ENCODE peak calls at places on chromosome 1, in five cellular contexts. One of them, this sample, is unnamed.
A peak's percentile ranks its signal among the peaks of the same experiment; 100 is the strongest.

GRCh38 chr1:112461200-112461871 is 47.4 kb upstream of the WNT2B start:
- DNase-seq in glutamatergic neuron: no peak
- DNase-seq in HCT116: no peak
- DNase-seq in CD8-positive, alpha-beta T cell: no peak
- DNase-seq in endothelial cell: no peak
- DNase-seq in this sample: no peak

GRCh38 chr1:229048221-229048620 is 222.7 kb upstream of the RAB4A start:
- DNase-seq in glutamatergic neuron: no peak
- DNase-seq in HCT116: no peak
- DNase-seq in CD8-positive, alpha-beta T cell: no peak
- DNase-seq in endothelial cell: no peak
- DNase-seq in this sample: no peak

GRCh38 chr1:24157921-24158481 is 15.1 kb upstream of the IL22RA1 start:
- DNase-seq in glutamatergic neuron: no peak
- DNase-seq in HCT116: no peak
- DNase-seq in CD8-positive, alpha-beta T cell: no peak
- DNase-seq in endothelial cell: no peak
- DNase-seq in this sample: no peak

GRCh38 chr1:37438971-37439671 is 35.3 kb upstream of the ZC3H12A start:
- DNase-seq in glutamatergic neuron: peak; percentile 50
- DNase-seq in HCT116: no peak
- DNase-seq in CD8-positive, alpha-beta T cell: no peak
- DNase-seq in endothelial cell: no peak
- DNase-seq in this sample: no peak

GRCh38 chr1:228059536-228060457 is 22.7 kb upstream of the ARF1 start:
- DNase-seq in glutamatergic neuron: peak; percentile 28
- DNase-seq in HCT116: peak; percentile 61
- DNase-seq in CD8-positive, alpha-beta T cell: peak; percentile 36
- DNase-seq in endothelial cell: no peak
- DNase-seq in this sample: peak; percentile 57

GRCh38 chr1:68278221-68278620 is 45.9 kb upstream of the WLS start:
- DNase-seq in glutamatergic neuron: no peak
- DNase-seq in HCT116: no peak
- DNase-seq in CD8-positive, alpha-beta T cell: no peak
- DNase-seq in endothelial cell: no peak
- DNase-seq in this sample: no peak

GRCh38 chr1:162144268-162144667 is 74.8 kb downstream of the NOS1AP start:
- DNase-seq in glutamatergic neuron: no peak
- DNase-seq in HCT116: no peak
- DNase-seq in CD8-positive, alpha-beta T cell: no peak
- DNase-seq in endothelial cell: no peak
- DNase-seq in this sample: no peak

GRCh38 chr1:54415986-54416385 is 9.8 kb upstream of the SSBP3 start:
- DNase-seq in glutamatergic neuron: no peak
- DNase-seq in HCT116: no peak
- DNase-seq in CD8-positive, alpha-beta T cell: no peak
- DNase-seq in endothelial cell: no peak
- DNase-seq in this sample: no peak

GRCh38 chr1:185652348-185652747 is 81.8 kb upstream of the HMCN1 start:
- DNase-seq in glutamatergic neuron: no peak
- DNase-seq in HCT116: peak; percentile 22
- DNase-seq in CD8-positive, alpha-beta T cell: no peak
- DNase-seq in endothelial cell: no peak
- DNase-seq in this sample: no peak

GRCh38 chr1:32761253-32761877 is 55.8 kb downstream of the YARS1 start:
- DNase-seq in glutamatergic neuron: no peak
- DNase-seq in HCT116: peak; percentile 66
- DNase-seq in CD8-positive, alpha-beta T cell: no peak
- DNase-seq in endothelial cell: no peak
- DNase-seq in this sample: no peak

GRCh38 chr1:240555524-240555923 is 56.4 kb downstream of the GREM2 start:
- DNase-seq in glutamatergic neuron: no peak
- DNase-seq in HCT116: no peak
- DNase-seq in CD8-positive, alpha-beta T cell: no peak
- DNase-seq in endothelial cell: no peak
- DNase-seq in this sample: no peak

GRCh38 chr1:115718011-115718754 is 50.3 kb downstream of the CASQ2 start:
- DNase-seq in glutamatergic neuron: no peak
- DNase-seq in HCT116: no peak
- DNase-seq in CD8-positive, alpha-beta T cell: no peak
- DNase-seq in endothelial cell: no peak
- DNase-seq in this sample: no peak

GRCh38 chr1:84959294-84959693 is 37.6 kb downstream of the MCOLN2 start:
- DNase-seq in glutamatergic neuron: no peak
- DNase-seq in HCT116: no peak
- DNase-seq in CD8-positive, alpha-beta T cell: no peak
- DNase-seq in endothelial cell: no peak
- DNase-seq in this sample: no peak

GRCh38 chr1:186094170-186094569 is 280.9 kb downstream of the TPR start:
- DNase-seq in glutamatergic neuron: no peak
- DNase-seq in HCT116: no peak
- DNase-seq in CD8-positive, alpha-beta T cell: no peak
- DNase-seq in endothelial cell: no peak
- DNase-seq in this sample: no peak

GRCh38 chr1:100785399-100786082 is 66.0 kb downstream of the VCAM1 start:
- DNase-seq in glutamatergic neuron: no peak
- DNase-seq in HCT116: no peak
- DNase-seq in CD8-positive, alpha-beta T cell: no peak
- DNase-seq in endothelial cell: no peak
- DNase-seq in this sample: no peak

GRCh38 chr1:102550729-102551384 is 554.1 kb upstream of the OLFM3 start:
- DNase-seq in glutamatergic neuron: peak; percentile 12
- DNase-seq in HCT116: peak; percentile 21
- DNase-seq in CD8-positive, alpha-beta T cell: no peak
- DNase-seq in endothelial cell: peak; percentile 36
- DNase-seq in this sample: no peak

GRCh38 chr1:229509576-229509975 is 1.4 kb upstream of the NUP133 start:
- DNase-seq in glutamatergic neuron: no peak
- DNase-seq in HCT116: no peak
- DNase-seq in CD8-positive, alpha-beta T cell: no peak
- DNase-seq in endothelial cell: no peak
- DNase-seq in this sample: no peak

GRCh38 chr1:53636621-53637171 is 102.3 kb downstream of the GLIS1 start:
- DNase-seq in glutamatergic neuron: no peak
- DNase-seq in HCT116: no peak
- DNase-seq in CD8-positive, alpha-beta T cell: no peak
- DNase-seq in endothelial cell: no peak
- DNase-seq in this sample: no peak

GRCh38 chr1:30449428-30450147 is 273.8 kb downstream of the MATN1 start:
- DNase-seq in glutamatergic neuron: no peak
- DNase-seq in HCT116: no peak
- DNase-seq in CD8-positive, alpha-beta T cell: no peak
- DNase-seq in endothelial cell: no peak
- DNase-seq in this sample: no peak

GRCh38 chr1:183764981-183765380 is 39.9 kb upstream of the RGL1 start:
- DNase-seq in glutamatergic neuron: no peak
- DNase-seq in HCT116: no peak
- DNase-seq in CD8-positive, alpha-beta T cell: no peak
- DNase-seq in endothelial cell: no peak
- DNase-seq in this sample: no peak

GRCh38 chr1:36392836-36393235 is 4.9 kb downstream of the LSM10 start:
- DNase-seq in glutamatergic neuron: no peak
- DNase-seq in HCT116: no peak
- DNase-seq in CD8-positive, alpha-beta T cell: no peak
- DNase-seq in endothelial cell: no peak
- DNase-seq in this sample: no peak

GRCh38 chr1:232591344-232591743 is 38.6 kb downstream of the SIPA1L2 start:
- DNase-seq in glutamatergic neuron: peak; percentile 32
- DNase-seq in HCT116: no peak
- DNase-seq in CD8-positive, alpha-beta T cell: no peak
- DNase-seq in endothelial cell: no peak
- DNase-seq in this sample: no peak

GRCh38 chr1:154747841-154748766 is 122.0 kb downstream of the KCNN3 start:
- DNase-seq in glutamatergic neuron: peak; percentile 60
- DNase-seq in HCT116: no peak
- DNase-seq in CD8-positive, alpha-beta T cell: peak; percentile 38
- DNase-seq in endothelial cell: no peak
- DNase-seq in this sample: peak; percentile 57

GRCh38 chr1:94515548-94515947 is 26.0 kb downstream of the F3 start:
- DNase-seq in glutamatergic neuron: no peak
- DNase-seq in HCT116: no peak
- DNase-seq in CD8-positive, alpha-beta T cell: no peak
- DNase-seq in endothelial cell: no peak
- DNase-seq in this sample: no peak

GRCh38 chr1:176187001-176187400 is 20.1 kb downstream of the COP1 start:
- DNase-seq in glutamatergic neuron: no peak
- DNase-seq in HCT116: no peak
- DNase-seq in CD8-positive, alpha-beta T cell: no peak
- DNase-seq in endothelial cell: no peak
- DNase-seq in this sample: no peak

GRCh38 chr1:117128323-117129079 is 7.0 kb upstream of the TRIM45 start:
- DNase-seq in glutamatergic neuron: no peak
- DNase-seq in HCT116: peak; percentile 33
- DNase-seq in CD8-positive, alpha-beta T cell: no peak
- DNase-seq in endothelial cell: no peak
- DNase-seq in this sample: no peak

GRCh38 chr1:182574156-182574555 is 14.9 kb downstream of the RNASEL start:
- DNase-seq in glutamatergic neuron: no peak
- DNase-seq in HCT116: no peak
- DNase-seq in CD8-positive, alpha-beta T cell: no peak
- DNase-seq in endothelial cell: no peak
- DNase-seq in this sample: no peak

GRCh38 chr1:154716012-154716411 is 108.0 kb upstream of the ADAR start:
- DNase-seq in glutamatergic neuron: no peak
- DNase-seq in HCT116: no peak
- DNase-seq in CD8-positive, alpha-beta T cell: no peak
- DNase-seq in endothelial cell: no peak
- DNase-seq in this sample: no peak

GRCh38 chr1:2920421-2921015 is 100.7 kb upstream of the ACTRT2 start:
- DNase-seq in glutamatergic neuron: no peak
- DNase-seq in HCT116: no peak
- DNase-seq in CD8-positive, alpha-beta T cell: no peak
- DNase-seq in endothelial cell: no peak
- DNase-seq in this sample: no peak

GRCh38 chr1:2923351-2923750 is 97.9 kb upstream of the ACTRT2 start:
- DNase-seq in glutamatergic neuron: no peak
- DNase-seq in HCT116: no peak
- DNase-seq in CD8-positive, alpha-beta T cell: no peak
- DNase-seq in endothelial cell: no peak
- DNase-seq in this sample: no peak

GRCh38 chr1:2919826-2920225 is 101.4 kb upstream of the ACTRT2 start:
- DNase-seq in glutamatergic neuron: no peak
- DNase-seq in HCT116: no peak
- DNase-seq in CD8-positive, alpha-beta T cell: no peak
- DNase-seq in endothelial cell: no peak
- DNase-seq in this sample: no peak

GRCh38 chr1:2925291-2925690 is 96.0 kb upstream of the ACTRT2 start:
- DNase-seq in glutamatergic neuron: no peak
- DNase-seq in HCT116: no peak
- DNase-seq in CD8-positive, alpha-beta T cell: no peak
- DNase-seq in endothelial cell: no peak
- DNase-seq in this sample: no peak

GRCh38 chr1:2921970-2922686 is 99.1 kb upstream of the ACTRT2 start:
- DNase-seq in glutamatergic neuron: no peak
- DNase-seq in HCT116: peak; percentile 4
- DNase-seq in CD8-positive, alpha-beta T cell: peak; percentile 15
- DNase-seq in endothelial cell: no peak
- DNase-seq in this sample: no peak
- TF ChIP-seq CTCF in glutamatergic neuron: peak; percentile 65
- TF ChIP-seq CTCF in HCT116: peak; percentile 77
- TF ChIP-seq CTCF in CD8-positive, alpha-beta T cell: peak; percentile 61
- TF ChIP-seq CTCF in endothelial cell: peak; percentile 42
- TF ChIP-seq CTCF in this sample: peak; percentile 69

GRCh38 chr1:248243204-248243603 is 12.0 kb downstream of the OR2M4 start:
- DNase-seq in glutamatergic neuron: peak; percentile 11
- DNase-seq in HCT116: no peak
- DNase-seq in CD8-positive, alpha-beta T cell: no peak
- DNase-seq in endothelial cell: no peak
- DNase-seq in this sample: no peak
- TF ChIP-seq CTCF in glutamatergic neuron: peak; percentile 43
- TF ChIP-seq CTCF in HCT116: peak; percentile 57
- TF ChIP-seq CTCF in CD8-positive, alpha-beta T cell: peak; percentile 72
- TF ChIP-seq CTCF in endothelial cell: peak; percentile 55
- TF ChIP-seq CTCF in this sample: peak; percentile 83

GRCh38 chr1:21383785-21384401 is 56.0 kb upstream of the NBPF3 start:
- DNase-seq in glutamatergic neuron: no peak
- DNase-seq in HCT116: no peak
- DNase-seq in CD8-positive, alpha-beta T cell: no peak
- DNase-seq in endothelial cell: no peak
- DNase-seq in this sample: no peak
- TF ChIP-seq CTCF in glutamatergic neuron: no peak
- TF ChIP-seq CTCF in HCT116: no peak
- TF ChIP-seq CTCF in CD8-positive, alpha-beta T cell: no peak
- TF ChIP-seq CTCF in endothelial cell: no peak
- TF ChIP-seq CTCF in this sample: no peak

GRCh38 chr1:234125283-234125682 is 220.8 kb downstream of the SLC35F3 start:
- DNase-seq in glutamatergic neuron: peak; percentile 75
- DNase-seq in HCT116: no peak
- DNase-seq in CD8-positive, alpha-beta T cell: no peak
- DNase-seq in endothelial cell: peak; percentile 82
- DNase-seq in this sample: no peak
- TF ChIP-seq CTCF in glutamatergic neuron: peak; percentile 58
- TF ChIP-seq CTCF in HCT116: peak; percentile 49
- TF ChIP-seq CTCF in CD8-positive, alpha-beta T cell: no peak
- TF ChIP-seq CTCF in endothelial cell: peak; percentile 53
- TF ChIP-seq CTCF in this sample: no peak

DNA sequence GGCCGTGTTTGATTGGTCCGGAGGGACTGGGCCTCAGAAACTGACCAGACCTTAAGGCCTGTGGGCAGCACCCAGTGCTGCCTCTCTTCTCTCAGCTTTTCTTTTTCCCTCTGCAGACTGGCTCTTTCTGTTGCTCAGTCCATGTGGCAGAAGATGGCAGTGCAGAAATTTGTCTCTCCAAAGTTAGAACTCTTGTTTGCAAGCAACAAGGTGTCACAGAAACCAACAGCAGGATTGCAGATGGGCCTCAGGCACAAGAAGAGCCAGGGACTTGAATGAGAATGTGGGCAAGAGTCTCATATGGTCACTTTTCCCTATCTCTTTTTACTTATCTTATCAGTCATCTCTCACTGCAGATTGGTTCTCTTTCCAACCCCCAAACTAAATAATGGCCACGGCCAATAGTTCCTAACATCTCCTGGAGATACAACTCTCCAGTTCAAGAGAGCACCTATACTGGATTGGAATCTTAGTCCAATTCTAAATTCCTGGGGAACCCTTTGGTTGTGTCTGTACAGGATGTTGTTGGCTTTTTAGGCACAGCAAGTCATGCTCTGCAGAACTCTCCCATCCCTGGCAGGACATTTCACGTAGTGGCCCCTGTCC is 95.4 kb upstream of the RALGPS2 start:
- DNase-seq in glutamatergic neuron: no peak
- DNase-seq in HCT116: no peak
- DNase-seq in CD8-positive, alpha-beta T cell: no peak
- DNase-seq in endothelial cell: no peak
- DNase-seq in this sample: no peak
- TF ChIP-seq CTCF in glutamatergic neuron: no peak
- TF ChIP-seq CTCF in HCT116: no peak
- TF ChIP-seq CTCF in CD8-positive, alpha-beta T cell: no peak
- TF ChIP-seq CTCF in endothelial cell: no peak
- TF ChIP-seq CTCF in this sample: no peak

DNA sequence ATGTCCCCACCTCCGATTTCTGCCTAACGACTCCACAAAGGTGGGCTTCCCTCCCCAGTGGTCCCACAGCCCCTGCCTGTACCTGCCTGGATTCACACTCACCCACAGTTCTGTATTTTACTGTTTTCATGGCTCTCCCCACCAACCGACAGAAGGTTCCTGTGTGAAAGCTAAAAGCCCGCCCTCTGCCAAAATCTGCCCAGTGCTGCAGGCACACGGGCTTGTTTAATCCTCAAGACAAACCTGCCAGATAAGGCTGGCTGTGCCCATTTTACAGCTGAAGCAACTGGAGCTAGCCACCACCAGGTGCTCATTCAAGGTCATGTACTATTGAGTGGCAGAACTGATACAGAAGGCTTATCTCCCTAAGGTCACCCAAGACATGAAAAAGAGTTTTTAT is 114.5 kb downstream of the HIVEP3 start:
- DNase-seq in glutamatergic neuron: no peak
- DNase-seq in HCT116: no peak
- DNase-seq in CD8-positive, alpha-beta T cell: peak; percentile 24
- DNase-seq in endothelial cell: no peak
- DNase-seq in this sample: no peak
- TF ChIP-seq CTCF in glutamatergic neuron: no peak
- TF ChIP-seq CTCF in HCT116: no peak
- TF ChIP-seq CTCF in CD8-positive, alpha-beta T cell: no peak
- TF ChIP-seq CTCF in endothelial cell: no peak
- TF ChIP-seq CTCF in this sample: no peak